ENCODE peak calls at places on chromosomes 7 and 10, in eight cellular contexts. D, V, T, M, R, J, Y and L are unnamed samples.

GRCh38 chr10:64345856-64346255 is 824.7 kb downstream of the REEP3 start:
- DNase-seq in D (no peak), V (no peak), T (no peak), M (no peak), R (no peak), J (no peak), Y (no peak), L (no peak)

GRCh38 chr7:33705333-33705833 is 200.0 kb upstream of the BMPER start:
- DNase-seq in D (no peak), V (peak; percentile 71), T (no peak), M (no peak), R (no peak), J (no peak), Y (no peak), L (no peak)

GRCh38 chr7:40885503-40885902 is 750.7 kb downstream of the SUGCT start:
- DNase-seq in D (no peak), V (no peak), T (peak; percentile 46), M (no peak), R (peak; percentile 39), J (peak; percentile 80), Y (no peak), L (peak; percentile 38)

GRCh38 chr7:17071866-17072265 is 190.1 kb upstream of the AGR3 start:
- DNase-seq in D (no peak), V (no peak), T (no peak), M (no peak), R (no peak), J (no peak), Y (no peak), L (no peak)

GRCh38 chr7:139771001-139771956 is 6.5 kb downstream of the HIPK2 start:
- DNase-seq in D (peak; percentile 54), V (no peak), T (peak; percentile 87), M (no peak), R (peak; percentile 95), J (peak; percentile 92), Y (no peak), L (peak; percentile 88)

GRCh38 chr10:3969876-3970666 is 185.1 kb upstream of the KLF6 start:
- DNase-seq in D (no peak), V (no peak), T (no peak), M (no peak), R (no peak), J (no peak), Y (no peak), L (no peak)

GRCh38 chr10:28668363-28669226 is 8.7 kb upstream of the BAMBI start:
- DNase-seq in D (peak; percentile 27), V (peak; percentile 72), T (no peak), M (no peak), R (peak; percentile 70), J (no peak), Y (no peak), L (peak; percentile 37)

GRCh38 chr10:91022924-91023707 is 102.2 kb upstream of the ANKRD1 start:
- DNase-seq in D (no peak), V (no peak), T (no peak), M (no peak), R (no peak), J (no peak), Y (no peak), L (peak; percentile 35)

GRCh38 chr7:72435366-72435765 is 23.2 kb upstream of the CALN1 start:
- DNase-seq in D (no peak), V (no peak), T (no peak), M (no peak), R (no peak), J (no peak), Y (no peak), L (no peak)

GRCh38 chr7:19080076-19080475 is 37.4 kb downstream of the TWIST1 start:
- DNase-seq in D (no peak), V (no peak), T (no peak), M (no peak), R (no peak), J (no peak), Y (no peak), L (no peak)

GRCh38 chr10:63766766-63767505 is 245.7 kb downstream of the REEP3 start:
- DNase-seq in D (no peak), V (no peak), T (peak; percentile 65), M (no peak), R (peak; percentile 47), J (peak; percentile 10), Y (peak; percentile 51), L (peak; percentile 38)

GRCh38 chr7:131495679-131496498 is 60.5 kb downstream of the PODXL start:
- DNase-seq in D (no peak), V (no peak), T (no peak), M (no peak), R (no peak), J (no peak), Y (no peak), L (no peak)

GRCh38 chr10:110500515-110500905 is 2.8 kb downstream of the DUSP5 start:
- DNase-seq in D (peak; percentile 74), V (no peak), T (no peak), M (no peak), R (peak; percentile 86), J (peak; percentile 75), Y (no peak), L (peak; percentile 68)

GRCh38 chr10:132446661-132447445 is 49.9 kb downstream of the PWWP2B start:
- DNase-seq in D (no peak), V (peak; percentile 79), T (no peak), M (peak; percentile 91), R (peak; percentile 58), J (no peak), Y (no peak), L (peak; percentile 23)

GRCh38 chr7:105808703-105809590 is 67.5 kb downstream of the ATXN7L1 start:
- DNase-seq in D (no peak), V (no peak), T (peak; percentile 62), M (peak; percentile 95), R (peak; percentile 65), J (peak; percentile 89), Y (no peak), L (peak; percentile 64)

GRCh38 chr10:127309609-127310008 is 113.2 kb upstream of the INSYN2A start:
- DNase-seq in D (no peak), V (no peak), T (no peak), M (no peak), R (no peak), J (no peak), Y (peak; percentile 8), L (peak; percentile 14)

GRCh38 chr7:12684186-12684585 is 3.2 kb upstream of the ARL4A start:
- DNase-seq in D (no peak), V (no peak), T (no peak), M (no peak), R (no peak), J (no peak), Y (no peak), L (no peak)

GRCh38 chr10:3048114-3049019 is 19.0 kb upstream of the PFKP start:
- DNase-seq in D (peak; percentile 23), V (no peak), T (no peak), M (no peak), R (peak; percentile 54), J (no peak), Y (no peak), L (peak; percentile 22)

GRCh38 chr7:3028071-3028766 is 15.4 kb downstream of the CARD11 start:
- DNase-seq in D (no peak), V (no peak), T (peak; percentile 31), M (no peak), R (peak; percentile 10), J (peak; percentile 65), Y (no peak), L (peak; percentile 56)

GRCh38 chr10:17784701-17785100 is 24.4 kb upstream of the MRC1 start:
- DNase-seq in D (no peak), V (no peak), T (no peak), M (no peak), R (peak; percentile 77), J (peak; percentile 59), Y (no peak), L (peak; percentile 40)

GRCh38 chr7:130227883-130228575 is 20.4 kb downstream of the SSMEM1 start:
- DNase-seq in D (no peak), V (no peak), T (no peak), M (no peak), R (no peak), J (no peak), Y (no peak), L (no peak)

GRCh38 chr7:142496545-142496991 is 238.7 kb upstream of the PRSS58 start:
- DNase-seq in D (no peak), V (peak; percentile 2), T (no peak), M (peak; percentile 65), R (peak; percentile 54), J (peak; percentile 33), Y (no peak), L (peak; percentile 51)

GRCh38 chr7:32364581-32364980 is 125.6 kb downstream of the LSM5 start:
- DNase-seq in D (no peak), V (no peak), T (no peak), M (no peak), R (no peak), J (no peak), Y (no peak), L (no peak)

GRCh38 chr7:1193593-1194424 is 33.8 kb upstream of the ZFAND2A start:
- DNase-seq in D (no peak), V (peak; percentile 72), T (no peak), M (peak; percentile 20), R (peak; percentile 45), J (peak; percentile 23), Y (no peak), L (peak; percentile 51)

GRCh38 chr10:51108404-51108803 is 34.1 kb downstream of the PRKG1 start:
- DNase-seq in D (no peak), V (no peak), T (no peak), M (no peak), R (peak; percentile 21), J (no peak), Y (no peak), L (no peak)

GRCh38 chr7:140121321-140121720 is 55.5 kb downstream of the KDM7A start:
- DNase-seq in D (no peak), V (no peak), T (no peak), M (no peak), R (no peak), J (no peak), Y (no peak), L (no peak)